ENCODE peak calls at places on chromosomes 2 and 18, in seven cellular contexts. One of them, this sample, is unnamed.

GRCh38 chr2:41618754-41619153 is 429.1 kb upstream of the PKDCC start:
- DNase-seq in thyroid gland: no peak
- DNase-seq in astrocyte of the spinal cord: no peak
- DNase-seq in endothelial cell of umbilical vein: no peak
- DNase-seq in body of pancreas: no peak
- DNase-seq in activated CD8-positive, alpha-beta T cell treated with anti-CD3 and anti-CD28 coated beads for 36 hours: no peak
- DNase-seq in MCF 10A: no peak
- DNase-seq in this sample: no peak

GRCh38 chr18:66461344-66461743 is 142.5 kb downstream of the CDH19 start:
- DNase-seq in endothelial cell of umbilical vein: no peak
- DNase-seq in body of pancreas: no peak
- DNase-seq in MCF 10A: no peak
- DNase-seq in activated CD8-positive, alpha-beta T cell treated with anti-CD3 and anti-CD28 coated beads for 36 hours: no peak
- DNase-seq in astrocyte of the spinal cord: no peak
- DNase-seq in thyroid gland: no peak
- DNase-seq in this sample: no peak

GRCh38 chr2:142868281-142868762 is 9.1 kb upstream of the KYNU start:
- DNase-seq in astrocyte of the spinal cord: no peak
- DNase-seq in MCF 10A: peak
- DNase-seq in body of pancreas: peak
- DNase-seq in thyroid gland: no peak
- DNase-seq in endothelial cell of umbilical vein: peak
- DNase-seq in activated CD8-positive, alpha-beta T cell treated with anti-CD3 and anti-CD28 coated beads for 36 hours: no peak
- DNase-seq in this sample: no peak

GRCh38 chr2:207408086-207408794 is 121.5 kb upstream of the CREB1 start:
- DNase-seq in thyroid gland: peak
- DNase-seq in astrocyte of the spinal cord: peak
- DNase-seq in MCF 10A: peak
- DNase-seq in activated CD8-positive, alpha-beta T cell treated with anti-CD3 and anti-CD28 coated beads for 36 hours: no peak
- DNase-seq in endothelial cell of umbilical vein: no peak
- DNase-seq in body of pancreas: peak
- DNase-seq in this sample: no peak

GRCh38 chr2:223501604-223502003 is 100.6 kb downstream of the SCG2 start:
- DNase-seq in MCF 10A: no peak
- DNase-seq in endothelial cell of umbilical vein: no peak
- DNase-seq in thyroid gland: no peak
- DNase-seq in body of pancreas: no peak
- DNase-seq in activated CD8-positive, alpha-beta T cell treated with anti-CD3 and anti-CD28 coated beads for 36 hours: no peak
- DNase-seq in astrocyte of the spinal cord: no peak
- DNase-seq in this sample: no peak

GRCh38 chr2:239894276-239894675 is 130.9 kb downstream of the NDUFA10 start:
- DNase-seq in activated CD8-positive, alpha-beta T cell treated with anti-CD3 and anti-CD28 coated beads for 36 hours: no peak
- DNase-seq in astrocyte of the spinal cord: no peak
- DNase-seq in thyroid gland: no peak
- DNase-seq in MCF 10A: no peak
- DNase-seq in endothelial cell of umbilical vein: no peak
- DNase-seq in body of pancreas: no peak
- DNase-seq in this sample: no peak

GRCh38 chr2:134146620-134147019 is 107.3 kb upstream of the MGAT5 start:
- DNase-seq in body of pancreas: no peak
- DNase-seq in astrocyte of the spinal cord: peak
- DNase-seq in activated CD8-positive, alpha-beta T cell treated with anti-CD3 and anti-CD28 coated beads for 36 hours: no peak
- DNase-seq in thyroid gland: no peak
- DNase-seq in endothelial cell of umbilical vein: no peak
- DNase-seq in MCF 10A: no peak
- DNase-seq in this sample: no peak

GRCh38 chr2:156399950-156400703 is 36.1 kb upstream of the GPD2 start:
- DNase-seq in astrocyte of the spinal cord: no peak
- DNase-seq in body of pancreas: peak
- DNase-seq in activated CD8-positive, alpha-beta T cell treated with anti-CD3 and anti-CD28 coated beads for 36 hours: peak
- DNase-seq in MCF 10A: peak
- DNase-seq in thyroid gland: peak
- DNase-seq in endothelial cell of umbilical vein: no peak
- DNase-seq in this sample: peak

GRCh38 chr2:184644685-184645084 is 46.4 kb downstream of the ZNF804A start:
- DNase-seq in astrocyte of the spinal cord: peak
- DNase-seq in activated CD8-positive, alpha-beta T cell treated with anti-CD3 and anti-CD28 coated beads for 36 hours: no peak
- DNase-seq in body of pancreas: no peak
- DNase-seq in endothelial cell of umbilical vein: peak
- DNase-seq in MCF 10A: peak
- DNase-seq in thyroid gland: no peak
- DNase-seq in this sample: no peak

GRCh38 chr2:217822296-217823252 is 180.2 kb downstream of the TNS1 start:
- DNase-seq in thyroid gland: peak
- DNase-seq in activated CD8-positive, alpha-beta T cell treated with anti-CD3 and anti-CD28 coated beads for 36 hours: no peak
- DNase-seq in body of pancreas: no peak
- DNase-seq in MCF 10A: peak
- DNase-seq in astrocyte of the spinal cord: no peak
- DNase-seq in endothelial cell of umbilical vein: no peak
- DNase-seq in this sample: no peak

GRCh38 chr2:95738301-95738700 is 146.5 kb downstream of the TRIM43 start:
- DNase-seq in thyroid gland: no peak
- DNase-seq in body of pancreas: no peak
- DNase-seq in endothelial cell of umbilical vein: no peak
- DNase-seq in astrocyte of the spinal cord: no peak
- DNase-seq in activated CD8-positive, alpha-beta T cell treated with anti-CD3 and anti-CD28 coated beads for 36 hours: no peak
- DNase-seq in MCF 10A: no peak
- DNase-seq in this sample: no peak

GRCh38 chr2:212595036-212595654 is 56.5 kb upstream of the ERBB4 start:
- DNase-seq in endothelial cell of umbilical vein: no peak
- DNase-seq in MCF 10A: peak
- DNase-seq in astrocyte of the spinal cord: peak
- DNase-seq in activated CD8-positive, alpha-beta T cell treated with anti-CD3 and anti-CD28 coated beads for 36 hours: no peak
- DNase-seq in thyroid gland: no peak
- DNase-seq in body of pancreas: no peak
- DNase-seq in this sample: peak

GRCh38 chr2:42613281-42614064 is 45.0 kb downstream of the MTA3 start:
- DNase-seq in MCF 10A: no peak
- DNase-seq in thyroid gland: no peak
- DNase-seq in activated CD8-positive, alpha-beta T cell treated with anti-CD3 and anti-CD28 coated beads for 36 hours: no peak
- DNase-seq in endothelial cell of umbilical vein: no peak
- DNase-seq in body of pancreas: no peak
- DNase-seq in astrocyte of the spinal cord: no peak
- DNase-seq in this sample: no peak

GRCh38 chr18:75173125-75173432 is 35.9 kb downstream of the PTGR3 start:
- DNase-seq in thyroid gland: no peak
- DNase-seq in MCF 10A: no peak
- DNase-seq in endothelial cell of umbilical vein: no peak
- DNase-seq in activated CD8-positive, alpha-beta T cell treated with anti-CD3 and anti-CD28 coated beads for 36 hours: no peak
- DNase-seq in body of pancreas: no peak
- DNase-seq in astrocyte of the spinal cord: no peak
- DNase-seq in this sample: peak

GRCh38 chr2:13056259-13056843 is 339.6 kb downstream of the TRIB2 start:
- DNase-seq in thyroid gland: no peak
- DNase-seq in endothelial cell of umbilical vein: peak
- DNase-seq in astrocyte of the spinal cord: peak
- DNase-seq in body of pancreas: no peak
- DNase-seq in activated CD8-positive, alpha-beta T cell treated with anti-CD3 and anti-CD28 coated beads for 36 hours: no peak
- DNase-seq in MCF 10A: peak
- DNase-seq in this sample: no peak

GRCh38 chr2:100857915-100858314 is 38.0 kb downstream of the NPAS2 start:
- DNase-seq in astrocyte of the spinal cord: peak
- DNase-seq in activated CD8-positive, alpha-beta T cell treated with anti-CD3 and anti-CD28 coated beads for 36 hours: no peak
- DNase-seq in body of pancreas: no peak
- DNase-seq in MCF 10A: no peak
- DNase-seq in thyroid gland: no peak
- DNase-seq in endothelial cell of umbilical vein: peak
- DNase-seq in this sample: no peak

GRCh38 chr18:55262021-55262560 is 302.8 kb upstream of the CCDC68 start:
- DNase-seq in activated CD8-positive, alpha-beta T cell treated with anti-CD3 and anti-CD28 coated beads for 36 hours: no peak
- DNase-seq in MCF 10A: no peak
- DNase-seq in body of pancreas: no peak
- DNase-seq in thyroid gland: no peak
- DNase-seq in astrocyte of the spinal cord: no peak
- DNase-seq in endothelial cell of umbilical vein: no peak
- DNase-seq in this sample: no peak

GRCh38 chr2:152504618-152505017 is 169.6 kb downstream of the FMNL2 start:
- DNase-seq in astrocyte of the spinal cord: no peak
- DNase-seq in MCF 10A: peak
- DNase-seq in body of pancreas: no peak
- DNase-seq in thyroid gland: no peak
- DNase-seq in activated CD8-positive, alpha-beta T cell treated with anti-CD3 and anti-CD28 coated beads for 36 hours: no peak
- DNase-seq in endothelial cell of umbilical vein: no peak
- DNase-seq in this sample: no peak

GRCh38 chr2:67824196-67824595 is 238.6 kb downstream of the C1D start:
- DNase-seq in astrocyte of the spinal cord: peak
- DNase-seq in MCF 10A: no peak
- DNase-seq in endothelial cell of umbilical vein: no peak
- DNase-seq in activated CD8-positive, alpha-beta T cell treated with anti-CD3 and anti-CD28 coated beads for 36 hours: no peak
- DNase-seq in body of pancreas: no peak
- DNase-seq in thyroid gland: no peak
- DNase-seq in this sample: no peak
- TF ChIP-seq CTCF in astrocyte of the spinal cord: peak
- TF ChIP-seq CTCF in MCF 10A: no peak
- TF ChIP-seq CTCF in endothelial cell of umbilical vein: no peak
- TF ChIP-seq CTCF in activated CD8-positive, alpha-beta T cell treated with anti-CD3 and anti-CD28 coated beads for 36 hours: no peak
- TF ChIP-seq CTCF in body of pancreas: no peak
- TF ChIP-seq CTCF in thyroid gland: no peak
- TF ChIP-seq CTCF in this sample: no peak

GRCh38 chr18:61742555-61743429 is 150.0 kb downstream of the RNF152 start:
- DNase-seq in astrocyte of the spinal cord: no peak
- DNase-seq in endothelial cell of umbilical vein: no peak
- DNase-seq in thyroid gland: peak
- DNase-seq in MCF 10A: no peak
- DNase-seq in body of pancreas: peak
- DNase-seq in activated CD8-positive, alpha-beta T cell treated with anti-CD3 and anti-CD28 coated beads for 36 hours: no peak
- DNase-seq in this sample: no peak
- TF ChIP-seq CTCF in astrocyte of the spinal cord: no peak
- TF ChIP-seq CTCF in endothelial cell of umbilical vein: no peak
- TF ChIP-seq CTCF in thyroid gland: no peak
- TF ChIP-seq CTCF in MCF 10A: no peak
- TF ChIP-seq CTCF in body of pancreas: no peak
- TF ChIP-seq CTCF in activated CD8-positive, alpha-beta T cell treated with anti-CD3 and anti-CD28 coated beads for 36 hours: no peak
- TF ChIP-seq CTCF in this sample: no peak

GRCh38 chr2:197179744-197180498 is 130.7 kb downstream of the ANKRD44 start:
- DNase-seq in activated CD8-positive, alpha-beta T cell treated with anti-CD3 and anti-CD28 coated beads for 36 hours: no peak
- DNase-seq in astrocyte of the spinal cord: peak
- DNase-seq in body of pancreas: no peak
- DNase-seq in thyroid gland: peak
- DNase-seq in endothelial cell of umbilical vein: peak
- DNase-seq in MCF 10A: peak
- DNase-seq in this sample: no peak
- TF ChIP-seq CTCF in activated CD8-positive, alpha-beta T cell treated with anti-CD3 and anti-CD28 coated beads for 36 hours: no peak
- TF ChIP-seq CTCF in astrocyte of the spinal cord: no peak
- TF ChIP-seq CTCF in body of pancreas: no peak
- TF ChIP-seq CTCF in thyroid gland: no peak
- TF ChIP-seq CTCF in endothelial cell of umbilical vein: no peak
- TF ChIP-seq CTCF in MCF 10A: no peak
- TF ChIP-seq CTCF in this sample: no peak

DNA sequence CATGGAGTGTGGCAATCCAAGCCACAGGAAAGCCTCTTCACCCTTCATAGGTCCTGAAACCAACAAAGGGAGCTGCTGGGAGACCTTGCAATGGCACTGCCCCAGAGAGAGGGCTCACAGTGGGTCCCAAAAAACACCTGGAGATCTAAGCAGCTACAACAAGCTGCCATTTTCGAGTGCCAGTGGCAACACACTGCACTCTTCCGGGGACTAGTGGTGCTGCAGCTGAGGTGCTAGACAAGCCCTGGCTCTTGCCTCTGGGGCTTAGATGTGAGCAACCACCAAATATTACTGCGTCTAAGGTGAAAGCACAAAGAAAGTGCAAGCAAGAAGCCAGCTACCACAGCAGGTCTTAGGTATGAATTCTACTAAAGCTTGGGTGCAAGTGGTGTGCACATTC is 192.9 kb downstream of the NOL4 start:
- DNase-seq in endothelial cell of umbilical vein: no peak
- DNase-seq in MCF 10A: peak
- DNase-seq in activated CD8-positive, alpha-beta T cell treated with anti-CD3 and anti-CD28 coated beads for 36 hours: no peak
- DNase-seq in astrocyte of the spinal cord: no peak
- DNase-seq in body of pancreas: peak
- DNase-seq in thyroid gland: no peak
- DNase-seq in this sample: no peak
- TF ChIP-seq CTCF in endothelial cell of umbilical vein: no peak
- TF ChIP-seq CTCF in MCF 10A: no peak
- TF ChIP-seq CTCF in activated CD8-positive, alpha-beta T cell treated with anti-CD3 and anti-CD28 coated beads for 36 hours: no peak
- TF ChIP-seq CTCF in astrocyte of the spinal cord: no peak
- TF ChIP-seq CTCF in body of pancreas: no peak
- TF ChIP-seq CTCF in thyroid gland: no peak
- TF ChIP-seq CTCF in this sample: no peak

DNA sequence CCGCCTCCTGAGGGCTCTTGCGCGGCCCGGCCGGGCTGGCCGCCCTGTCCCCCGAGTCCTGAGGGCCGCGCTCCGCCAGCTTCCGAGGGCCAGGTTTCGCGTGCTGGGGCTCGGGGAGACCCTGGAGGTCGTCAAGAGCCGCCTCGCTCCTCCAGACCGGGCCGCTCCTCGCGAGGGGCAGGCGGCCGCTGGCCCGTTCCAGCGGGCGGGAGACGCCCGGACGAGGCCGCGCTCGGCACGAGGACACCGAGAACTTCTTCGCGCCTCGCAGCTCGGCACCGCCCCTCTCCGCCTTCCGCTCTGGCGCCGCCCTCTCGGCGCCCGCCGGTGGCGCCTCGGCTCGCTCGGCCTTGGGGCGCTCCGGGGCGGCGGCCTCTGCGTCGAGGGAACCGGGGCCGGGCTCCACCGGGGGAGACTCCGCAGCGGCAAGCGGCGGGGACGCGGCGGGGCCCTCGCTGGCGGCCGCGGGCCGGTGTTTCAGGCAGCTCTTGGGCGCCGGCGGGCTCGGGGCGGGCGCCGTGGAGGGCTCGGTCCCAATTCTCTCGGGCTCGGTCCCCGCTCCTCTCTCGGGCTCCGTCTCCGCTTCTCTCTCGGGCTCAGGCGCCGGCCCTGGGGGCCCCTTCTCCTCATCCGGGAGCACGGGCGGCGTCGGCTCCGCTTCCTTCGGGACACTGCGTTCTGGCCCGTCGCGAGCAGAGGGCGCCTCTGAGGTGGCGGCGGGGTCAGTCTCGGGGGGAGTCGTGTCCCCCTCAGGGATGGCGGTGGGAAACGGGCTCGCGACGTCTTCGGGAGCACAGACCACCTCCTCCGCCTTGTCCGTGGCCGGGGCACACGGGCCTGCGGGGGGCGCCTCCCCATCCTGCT is 91.6 kb upstream of the MGAT4A start:
- DNase-seq in MCF 10A: no peak
- DNase-seq in endothelial cell of umbilical vein: peak
- DNase-seq in astrocyte of the spinal cord: no peak
- DNase-seq in body of pancreas: peak
- DNase-seq in thyroid gland: peak
- DNase-seq in activated CD8-positive, alpha-beta T cell treated with anti-CD3 and anti-CD28 coated beads for 36 hours: peak
- DNase-seq in this sample: peak
- TF ChIP-seq CTCF in MCF 10A: no peak
- TF ChIP-seq CTCF in endothelial cell of umbilical vein: peak
- TF ChIP-seq CTCF in astrocyte of the spinal cord: peak
- TF ChIP-seq CTCF in body of pancreas: peak
- TF ChIP-seq CTCF in thyroid gland: peak
- TF ChIP-seq CTCF in activated CD8-positive, alpha-beta T cell treated with anti-CD3 and anti-CD28 coated beads for 36 hours: peak
- TF ChIP-seq CTCF in this sample: no peak

This sample was measured in GM20000.